ENCODE peak calls at places on chromosomes 3 and 15, in ten cellular contexts. U is gastrocnemius medialis; L is right atrium auricular region; Q is hepatocyte; V is upper lobe of right lung; J is mesendoderm; S is fibroblast of lung; T is CD8-positive, alpha-beta T cell; K is PC-9; R is tibial nerve. P is an unnamed sample.

GRCh38 chr15:98421419-98422085 is 226.8 kb upstream of the IGF1R start:
- DNase-seq in K (no peak), Q (peak; percentile 84), L (peak; percentile 76), J (peak; percentile 67), V (peak; percentile 81), R (peak; percentile 55), U (peak; percentile 26), T (peak; percentile 67), S (peak; percentile 23), P (peak; percentile 28)

GRCh38 chr15:75697523-75698398 is 14.9 kb downstream of the CSPG4 start:
- DNase-seq in K (no peak), S (peak; percentile 32), L (no peak), R (no peak), T (no peak), U (no peak), J (no peak), Q (no peak), V (no peak), P (no peak)

GRCh38 chr3:104788807-104789206 is 577.9 kb upstream of the ALCAM start:
- DNase-seq in L (no peak), R (no peak), U (no peak), T (no peak), S (no peak), V (no peak), K (no peak), Q (no peak), J (no peak), P (no peak)

GRCh38 chr15:89307791-89308190 is 26.8 kb downstream of the POLG start:
- DNase-seq in S (peak; percentile 73), V (no peak), J (no peak), R (no peak), U (no peak), Q (no peak), K (no peak), T (no peak), L (no peak), P (no peak)

GRCh38 chr3:123267821-123268220 is 66.1 kb downstream of the SEC22A start:
- DNase-seq in V (no peak), Q (no peak), J (peak; percentile 54), R (no peak), U (no peak), L (no peak), S (no peak), K (no peak), T (no peak), P (no peak)

GRCh38 chr3:2568073-2568671 is 469.5 kb downstream of the CNTN4 start:
- DNase-seq in Q (no peak), T (no peak), U (no peak), J (no peak), S (no peak), R (no peak), V (no peak), L (no peak), K (no peak), P (no peak)

GRCh38 chr15:98896802-98897732 is 110.5 kb downstream of the PGPEP1L start:
- DNase-seq in V (no peak), S (peak; percentile 100), K (peak; percentile 95), L (peak; percentile 66), Q (peak; percentile 86), U (no peak), R (no peak), J (peak; percentile 86), T (no peak), P (no peak)

GRCh38 chr3:121998030-121998580 is 23.9 kb downstream of the ILDR1 start:
- DNase-seq in S (peak; percentile 51), V (no peak), L (no peak), U (no peak), Q (peak; percentile 53), J (no peak), R (no peak), T (no peak), K (no peak), P (no peak)

GRCh38 chr15:40092416-40093223 is 16.1 kb downstream of the BMF start:
- DNase-seq in R (peak; percentile 54), K (no peak), L (peak; percentile 77), U (peak; percentile 78), S (peak; percentile 81), J (no peak), T (no peak), V (peak; percentile 74), Q (peak; percentile 91), P (no peak)

GRCh38 chr3:37676885-37677284 is 184.8 kb upstream of the CTDSPL start:
- DNase-seq in J (no peak), R (no peak), Q (no peak), K (no peak), L (no peak), U (no peak), V (no peak), S (no peak), T (no peak), P (no peak)
- H3K4me1 ChIP-seq in J (no peaks in the 10 kb centered on the region), R (no peaks in the 10 kb centered on the region), Q (peaks cover 14% of the 10 kb centered on the region), K (no peaks in the 10 kb centered on the region), L (peaks cover 16% of the 10 kb centered on the region), U (peaks cover 4% of the 10 kb centered on the region), V (peaks cover 9% of the 10 kb centered on the region), S (no peaks in the 10 kb centered on the region), T (no peaks in the 10 kb centered on the region), P (no peaks in the 10 kb centered on the region)

GRCh38 chr3:63960048-63960711 is 48.0 kb upstream of the SCAANT1 start:
- DNase-seq in L (no peak), R (no peak), U (peak; percentile 64), V (no peak), S (peak; percentile 78), J (peak; percentile 68), K (peak; percentile 34), Q (no peak), T (no peak), P (no peak)
- H3K4me1 ChIP-seq in L (peaks cover 18% of the 10 kb centered on the region), R (no peaks in the 10 kb centered on the region), U (peaks cover 46% of the 10 kb centered on the region), V (peaks cover 30% of the 10 kb centered on the region), S (peaks cover 6% of the 10 kb centered on the region), J (peaks cover 20% of the 10 kb centered on the region), K (peaks cover 13% of the 10 kb centered on the region), Q (peaks cover 9% of the 10 kb centered on the region), T (peaks cover 6% of the 10 kb centered on the region), P (peaks cover 3% of the 10 kb centered on the region)

DNA sequence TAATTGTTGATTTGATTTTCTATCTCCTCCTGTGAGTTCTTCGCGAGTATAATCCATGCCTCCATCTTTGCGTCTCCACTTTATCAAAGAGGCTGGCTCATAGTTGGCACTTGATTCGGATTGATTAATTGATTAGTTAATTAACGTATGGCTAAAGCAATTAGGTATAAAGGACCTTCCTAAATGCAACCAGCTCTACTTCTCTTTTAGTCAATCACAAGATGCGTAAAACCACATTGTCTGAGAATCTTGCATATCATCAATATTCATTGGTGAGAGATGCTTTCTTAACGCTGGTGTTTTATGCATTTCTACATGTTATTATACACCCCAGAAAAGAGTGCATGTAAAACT is 56.4 kb upstream of the NR2F2 start:
- DNase-seq in V (no peak), J (no peak), S (no peak), R (no peak), Q (no peak), K (no peak), T (no peak), L (no peak), U (no peak), P (no peak)
- H3K4me1 ChIP-seq in V (no peaks in the 10 kb centered on the region), J (no peaks in the 10 kb centered on the region), S (peaks cover 39% of the 10 kb centered on the region), R (no peaks in the 10 kb centered on the region), Q (no peaks in the 10 kb centered on the region), K (peaks cover 80% of the 10 kb centered on the region), T (no peaks in the 10 kb centered on the region), L (no peaks in the 10 kb centered on the region), U (no peaks in the 10 kb centered on the region), P (no peaks in the 10 kb centered on the region)

GRCh38 chr15:78058401-78058935 is 19.0 kb downstream of the TBC1D2B start:
- DNase-seq in Q (no peak), V (no peak), T (no peak), S (no peak), U (no peak), L (no peak), R (no peak), J (no peak), K (no peak), P (no peak)

GRCh38 chr15:78056714-78057269 is 20.7 kb downstream of the TBC1D2B start:
- DNase-seq in S (peak; percentile 54), U (no peak), R (no peak), K (no peak), Q (no peak), L (no peak), T (peak; percentile 20), J (no peak), V (no peak), P (no peak)

GRCh38 chr15:78057803-78058202 is 19.7 kb downstream of the TBC1D2B start:
- DNase-seq in J (no peak), R (no peak), T (no peak), Q (no peak), V (no peak), U (no peak), K (no peak), S (no peak), L (no peak), P (peak; percentile 8)

GRCh38 chr15:78060232-78060631 is 17.3 kb downstream of the TBC1D2B start:
- DNase-seq in S (no peak), K (no peak), V (no peak), T (no peak), J (no peak), U (no peak), R (no peak), Q (no peak), L (no peak), P (no peak)

DNA sequence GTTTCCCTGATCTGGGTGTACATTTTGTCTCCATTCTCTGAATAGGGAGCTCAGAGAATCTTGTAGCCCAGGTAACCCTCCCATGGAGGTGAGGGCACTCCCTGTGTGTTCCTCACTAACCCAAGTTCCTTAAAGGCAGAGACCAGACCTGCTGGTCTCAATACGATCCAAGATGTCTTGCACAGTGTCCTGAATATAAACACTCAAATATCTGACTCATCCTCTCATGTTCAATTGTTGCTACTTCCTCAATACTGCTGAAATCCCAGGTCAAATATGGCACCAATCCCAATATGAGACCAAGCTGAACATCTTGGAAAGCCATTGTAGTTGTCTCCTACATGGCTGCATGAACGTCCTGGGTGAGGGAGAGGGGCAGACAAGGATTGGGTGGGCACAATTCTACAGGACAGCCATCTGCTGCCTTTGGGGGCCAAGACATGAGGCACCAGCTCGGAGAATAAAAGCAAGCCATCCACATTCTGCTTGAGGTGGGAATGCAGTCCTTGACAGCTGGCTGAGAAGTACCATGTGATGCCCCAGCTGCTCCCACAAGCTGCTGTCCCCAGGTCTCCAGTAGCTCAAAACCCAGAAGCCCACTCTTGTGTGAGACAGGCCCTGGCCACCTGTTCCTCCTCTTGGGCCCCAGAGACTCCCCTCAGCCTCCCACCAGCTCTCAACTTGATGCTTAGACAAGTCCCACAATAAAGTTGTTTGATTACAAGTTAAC is 18.2 kb downstream of the TBC1D2B start:
- DNase-seq in S (no peak), L (no peak), Q (no peak), R (no peak), V (no peak), K (peak; percentile 48), U (no peak), T (no peak), J (no peak), P (no peak)
- H3K4me1 ChIP-seq in S (peaks cover 34% of the 10 kb centered on the region), L (peaks cover 75% of the 10 kb centered on the region), Q (peaks cover 73% of the 10 kb centered on the region), R (no peaks in the 10 kb centered on the region), V (peaks cover 92% of the 10 kb centered on the region), K (peaks cover 46% of the 10 kb centered on the region), U (peaks cover 68% of the 10 kb centered on the region), T (peaks cover 86% of the 10 kb centered on the region), J (peaks cover 2% of the 10 kb centered on the region), P (peaks cover 94% of the 10 kb centered on the region)

P was measured in CD8-positive, alpha-beta memory T cell.